ENCODE peak calls at places on chromosomes 11 and 22, in seven cellular contexts. N is body of pancreas, W is GM12865, F is skeletal muscle cell, T is mesendoderm, A is adrenal gland, S is lower lobe of right lung. E is an unnamed sample.

GRCh38 chr11:16352707-16353106 is 3.6 kb downstream of the SOX6 start:
- DNase-seq in N (no peak), W (no peak), F (no peak), T (no peak), A (no peak), S (no peak), E (no peak)

GRCh38 chr22:21978564-21979386 is 3.8 kb downstream of the TOP3B start:
- DNase-seq in N (no peak), W (no peak), F (no peak), T (no peak), A (no peak), S (no peak), E (no peak)

GRCh38 chr22:19194751-19195536 is 16.4 kb upstream of the SLC25A1 start:
- DNase-seq in N (no peak), W (no peak), F (no peak), T (no peak), A (no peak), S (no peak), E (no peak)

GRCh38 chr22:31345331-31346254 is 553 bp downstream of the PATZ1 start:
- DNase-seq in N (peak; percentile 84), W (peak; percentile 95), F (peak; percentile 59), T (peak; percentile 94), A (peak; percentile 80), S (peak; percentile 89), E (peak; percentile 91)

GRCh38 chr11:15034687-15035267 is 38.6 kb upstream of the CALCB start:
- DNase-seq in N (no peak), W (no peak), F (no peak), T (peak; percentile 12), A (no peak), S (no peak), E (no peak)

GRCh38 chr22:22156716-22157499 is 87.7 kb upstream of the VPREB1 start:
- DNase-seq in N (peak; percentile 78), W (peak; percentile 93), F (peak; percentile 20), T (peak; percentile 82), A (peak; percentile 42), S (peak; percentile 54), E (peak; percentile 69)

GRCh38 chr11:28520291-28520690 is 412.1 kb downstream of the METTL15 start:
- DNase-seq in N (no peak), W (no peak), F (no peak), T (no peak), A (no peak), S (no peak), E (no peak)

GRCh38 chr11:114683007-114683406 is 4.7 kb downstream of the NXPE2 start:
- DNase-seq in N (no peak), W (no peak), F (no peak), T (peak; percentile 51), A (no peak), S (no peak), E (no peak)

GRCh38 chr11:61580292-61580888 is 486 bp downstream of the SYT7 start:
- DNase-seq in N (peak; percentile 40), W (no peak), F (no peak), T (no peak), A (no peak), S (no peak), E (no peak)

GRCh38 chr11:14905104-14906033 is 13.3 kb upstream of the CYP2R1 start:
- DNase-seq in N (peak; percentile 85), W (peak; percentile 90), F (no peak), T (peak; percentile 86), A (peak; percentile 21), S (peak; percentile 71), E (no peak)

GRCh38 chr11:102600666-102601065 is 24.5 kb downstream of the MMP20 start:
- DNase-seq in N (no peak), W (no peak), F (no peak), T (no peak), A (no peak), S (no peak), E (no peak)

GRCh38 chr11:26783997-26784396 is 62.1 kb upstream of the SLC5A12 start:
- DNase-seq in N (no peak), W (no peak), F (no peak), T (peak; percentile 5), A (no peak), S (no peak), E (no peak)

GRCh38 chr11:114610984-114611944 is 15.7 kb upstream of the NXPE4 start:
- DNase-seq in N (no peak), W (peak; percentile 80), F (no peak), T (peak; percentile 14), A (no peak), S (no peak), E (no peak)

DNA sequence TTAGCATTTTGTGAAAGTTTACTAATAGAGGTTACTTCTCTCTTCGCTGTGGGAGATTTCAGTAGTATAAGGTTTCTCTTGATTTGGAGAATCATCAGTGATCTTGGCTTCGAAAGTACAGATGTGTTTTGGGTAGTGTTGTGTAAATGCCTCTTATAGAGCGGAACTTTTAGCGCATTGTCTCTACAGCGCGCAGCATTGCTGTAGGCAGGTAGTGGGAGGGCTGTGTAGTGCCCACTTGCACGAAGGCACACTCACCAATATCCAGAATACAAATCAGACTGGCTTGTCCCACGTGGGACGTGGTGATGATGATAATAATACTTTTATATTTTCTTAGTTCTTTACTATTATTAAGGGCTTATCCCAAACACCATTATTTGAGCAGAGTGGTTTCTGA is 51.4 kb downstream of the FAM83F start:
- DNase-seq in N (no peak), W (no peak), F (no peak), T (no peak), A (no peak), S (no peak), E (no peak)
- H3K4me3 ChIP-seq in N (no peak overlapping the region), W (no peak overlapping the region), F (no peak overlapping the region), T (no peak overlapping the region), A (no peak overlapping the region), S (peak overlapping the region; percentile 75), E (no peak overlapping the region)

DNA sequence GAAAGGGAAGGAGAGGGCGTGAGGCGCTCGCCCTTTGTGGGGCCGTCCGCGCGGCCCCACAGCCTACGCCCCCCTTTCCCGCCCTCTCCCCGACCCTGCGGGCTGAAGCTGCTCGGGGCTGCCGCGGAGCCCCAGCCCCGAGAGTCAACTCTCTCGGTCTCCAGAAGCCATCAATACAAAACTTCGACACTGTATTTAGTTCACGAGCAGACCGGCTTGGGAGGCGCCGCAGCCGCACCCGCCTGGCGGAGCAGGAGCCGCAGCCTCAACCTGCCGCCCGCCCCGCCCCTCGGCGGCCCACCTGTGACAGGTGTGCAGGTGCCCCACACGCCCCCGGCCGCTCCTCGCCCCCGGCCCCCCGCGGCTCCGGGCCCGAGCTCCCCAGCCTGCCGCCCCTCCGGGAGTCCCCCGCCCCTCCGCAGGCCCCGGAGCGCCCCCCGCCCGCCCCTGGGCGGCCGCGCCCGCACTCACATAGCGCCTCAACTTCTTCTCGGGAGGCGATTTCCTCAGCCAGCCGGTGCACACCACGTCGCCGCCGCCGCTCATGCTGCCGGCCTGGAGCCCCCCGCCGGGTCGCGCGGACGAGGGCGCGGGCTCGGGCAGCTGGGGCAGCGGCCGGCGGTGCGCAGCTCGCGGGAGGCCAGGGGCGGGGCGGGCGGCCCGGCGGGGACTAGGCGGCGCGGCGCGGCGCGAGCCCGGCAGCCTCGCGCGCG is at the start of gene GAB2:
- DNase-seq in N (peak; percentile 44), W (no peak), F (no peak), T (no peak), A (no peak), S (peak; percentile 61), E (no peak)
- H3K4me3 ChIP-seq in N (peak within 1 kb of the TSS; percentile 37), W (peak within 1 kb of the TSS; percentile 70), F (peak within 1 kb of the TSS; percentile 71), T (peak within 1 kb of the TSS; percentile 55), A (peak within 1 kb of the TSS; percentile 70), S (peak within 1 kb of the TSS; percentile 86), E (peak within 1 kb of the TSS; percentile 79)

DNA sequence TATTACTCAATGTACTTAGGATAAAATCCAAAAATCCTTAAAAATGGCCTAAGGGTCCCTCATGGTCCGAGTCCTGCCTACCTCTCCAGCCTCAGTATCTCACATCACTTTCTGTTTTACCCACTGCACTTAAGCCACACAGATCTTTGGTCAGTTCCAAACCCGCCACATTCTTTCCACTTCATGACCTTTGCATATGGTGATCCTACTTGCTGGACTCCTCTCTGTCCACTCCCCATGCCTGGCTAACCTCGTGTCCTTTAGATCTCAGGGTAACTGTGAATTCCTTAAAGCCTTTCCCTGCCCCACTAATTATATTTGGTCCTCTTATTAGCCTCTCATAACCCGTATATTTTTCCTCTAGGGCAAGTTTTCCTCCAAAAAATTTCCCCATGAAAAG is 1.2 kb downstream of the NUP160 start:
- DNase-seq in N (no peak), W (no peak), F (no peak), T (no peak), A (no peak), S (no peak), E (no peak)
- H3K4me3 ChIP-seq in N (no peak overlapping the region), W (peak overlapping the region; percentile 93), F (peak overlapping the region; percentile 99), T (no peak overlapping the region), A (no peak overlapping the region), S (peak overlapping the region; percentile 69), E (peak overlapping the region; percentile 90)

DNA sequence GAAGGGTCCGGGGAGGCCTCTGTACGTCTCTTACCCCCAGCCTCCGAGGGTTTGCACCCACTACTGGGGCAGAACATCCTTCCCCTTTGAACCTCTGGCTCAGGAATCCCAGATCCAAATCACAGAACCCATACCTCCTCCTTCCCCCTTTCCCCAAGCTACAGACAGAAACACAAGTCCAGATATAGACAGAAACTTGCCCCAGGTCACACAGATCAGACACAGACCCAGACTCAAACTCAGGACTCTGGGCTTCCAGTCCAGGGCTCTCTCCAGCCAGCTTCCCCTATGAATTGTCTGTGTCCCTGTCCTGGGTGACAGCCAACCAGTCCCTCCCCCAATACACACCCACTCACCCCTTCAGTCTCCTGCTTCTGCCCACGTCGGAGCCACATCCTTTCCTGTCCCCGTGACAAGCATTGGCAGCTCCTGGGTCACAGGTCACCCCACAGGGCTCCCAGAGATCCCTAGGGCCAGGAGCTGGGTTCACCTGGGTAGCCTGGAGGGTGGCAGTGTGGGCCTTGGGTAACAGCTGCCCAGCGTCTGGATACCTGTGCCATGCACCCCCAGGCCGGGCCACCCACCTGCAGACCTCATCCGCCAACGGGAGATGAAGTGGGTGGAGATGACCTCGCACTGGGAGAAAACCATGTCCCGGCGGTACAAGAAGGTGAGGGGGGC is 772 bp downstream of the TBC1D10C start:
- DNase-seq in N (no peak), W (no peak), F (no peak), T (no peak), A (no peak), S (peak; percentile 76), E (no peak)
- H3K4me3 ChIP-seq in N (no peak overlapping the region), W (peak overlapping the region; percentile 74), F (no peak overlapping the region), T (no peak overlapping the region), A (no peak overlapping the region), S (peak overlapping the region; percentile 55), E (no peak overlapping the region)

GRCh38 chr11:123122341-123122740 is 60.4 kb upstream of the HSPA8 start:
- DNase-seq in N (peak; percentile 19), W (no peak), F (peak; percentile 85), T (no peak), A (no peak), S (no peak), E (peak; percentile 56)

GRCh38 chr11:123125169-123125568 is 63.2 kb upstream of the HSPA8 start:
- DNase-seq in N (no peak), W (no peak), F (no peak), T (no peak), A (no peak), S (peak; percentile 60), E (no peak)

GRCh38 chr11:123122852-123123251 is 60.9 kb upstream of the HSPA8 start:
- DNase-seq in N (no peak), W (peak; percentile 23), F (no peak), T (no peak), A (no peak), S (no peak), E (no peak)
- H3K4me3 ChIP-seq in N (no peak overlapping the region), W (no peak overlapping the region), F (no peak overlapping the region), T (no peak overlapping the region), A (no peak overlapping the region), S (no peak overlapping the region), E (no peak overlapping the region)

GRCh38 chr11:76770642-76771445 is 12.3 kb upstream of the TSKU start:
- DNase-seq in N (peak; percentile 65), W (peak; percentile 12), F (peak; percentile 87), T (peak; percentile 86), A (no peak), S (no peak), E (no peak)
- H3K4me3 ChIP-seq in N (no peak overlapping the region), W (no peak overlapping the region), F (no peak overlapping the region), T (no peak overlapping the region), A (no peak overlapping the region), S (no peak overlapping the region), E (no peak overlapping the region)